ENCODE peak calls at places on chromosomes 12 and 14, in five cellular contexts. T, P, W, B and V are unnamed samples.

GRCh38 chr14:53881161-53881846 is 75.3 kb downstream of the BMP4 start:
- DNase-seq in T (no peak), P (peak), W (no peak), B (peak), V (peak)

GRCh38 chr14:75711796-75712211 is 50.8 kb downstream of the TTLL5 start:
- DNase-seq in T (no peak), P (peak), W (no peak), B (peak), V (peak)

GRCh38 chr12:128753438-128753837 is 70.3 kb downstream of the SLC15A4 start:
- DNase-seq in T (no peak), P (no peak), W (no peak), B (peak), V (peak)

GRCh38 chr12:12194206-12194605 is 72.6 kb downstream of the LRP6 start:
- DNase-seq in T (no peak), P (no peak), W (no peak), B (peak), V (no peak)

GRCh38 chr12:131094831-131095805 is 141.4 kb downstream of the ADGRD1 start:
- DNase-seq in T (no peak), P (no peak), W (no peak), B (no peak), V (no peak)

GRCh38 chr12:88951860-88952483 is 371.7 kb upstream of the KITLG start:
- DNase-seq in T (no peak), P (no peak), W (no peak), B (peak), V (no peak)

GRCh38 chr14:88227693-88228092 is 95.4 kb downstream of the KCNK10 start:
- DNase-seq in T (no peak), P (no peak), W (no peak), B (no peak), V (no peak)

GRCh38 chr14:45068396-45068795 is 15.5 kb upstream of the PRPF39 start:
- DNase-seq in T (no peak), P (no peak), W (no peak), B (no peak), V (no peak)

GRCh38 chr12:103241184-103241583 is 254.6 kb downstream of the C12orf42 start:
- DNase-seq in T (peak), P (no peak), W (no peak), B (no peak), V (no peak)

GRCh38 chr12:117890137-117890536 is 78.7 kb downstream of the KSR2 start:
- DNase-seq in T (no peak), P (no peak), W (no peak), B (no peak), V (no peak)

GRCh38 chr12:41992692-41993215 is 151.9 kb downstream of the GXYLT1 start:
- DNase-seq in T (no peak), P (no peak), W (no peak), B (peak), V (no peak)

GRCh38 chr14:89028462-89029134 is 204.1 kb downstream of the TTC8 start:
- DNase-seq in T (no peak), P (no peak), W (no peak), B (no peak), V (no peak)

GRCh38 chr12:7571253-7571652 is 67.7 kb upstream of the CD163 start:
- DNase-seq in T (no peak), P (no peak), W (no peak), B (no peak), V (peak)

GRCh38 chr12:126171936-126172559 is 1106.8 kb downstream of the AACS start:
- DNase-seq in T (no peak), P (no peak), W (no peak), B (no peak), V (no peak)

GRCh38 chr14:89327771-89328212 is 89.2 kb downstream of the FOXN3 start:
- DNase-seq in T (no peak), P (no peak), W (no peak), B (no peak), V (peak)

GRCh38 chr14:92589213-92589852 is 75.8 kb downstream of the RIN3 start:
- DNase-seq in T (no peak), P (peak), W (no peak), B (peak), V (peak)

GRCh38 chr12:55019784-55020183 is at the start of gene NEUROD4:
- DNase-seq in T (peak), P (peak), W (no peak), B (peak), V (peak)

GRCh38 chr14:73725116-73726024 is 11.2 kb upstream of the PNMA1 start:
- DNase-seq in T (no peak), P (peak), W (no peak), B (no peak), V (no peak)

GRCh38 chr12:68317047-68317667 is 15.0 kb downstream of the MDM1 start:
- DNase-seq in T (peak), P (peak), W (peak), B (peak), V (peak)

GRCh38 chr14:36584167-36584811 is 1.9 kb upstream of the NKX2-8 start:
- DNase-seq in T (no peak), P (no peak), W (no peak), B (no peak), V (no peak)

GRCh38 chr12:19915392-19916192 is 452.7 kb upstream of the PDE3A start:
- DNase-seq in T (peak), P (peak), W (no peak), B (peak), V (peak)

GRCh38 chr14:64137657-64138290 is 156.4 kb downstream of the ESR2 start:
- DNase-seq in T (no peak), P (peak), W (no peak), B (no peak), V (peak)

GRCh38 chr12:16225692-16226091 is 51.8 kb downstream of the SLC15A5 start:
- DNase-seq in T (no peak), P (no peak), W (no peak), B (no peak), V (no peak)

GRCh38 chr14:78448483-78449094 is 278.4 kb downstream of the NRXN3 start:
- DNase-seq in T (peak), P (peak), W (no peak), B (peak), V (peak)

GRCh38 chr12:96063046-96063445 is 27.7 kb upstream of the LTA4H start:
- DNase-seq in T (no peak), P (no peak), W (no peak), B (no peak), V (no peak)

GRCh38 chr12:112149596-112149995 is 24.2 kb downstream of the TRAFD1 start:
- DNase-seq in T (no peak), P (peak), W (no peak), B (peak), V (peak)

GRCh38 chr14:90580381-90581335 is 183.8 kb downstream of the CALM1 start:
- DNase-seq in T (no peak), P (no peak), W (no peak), B (no peak), V (peak)

GRCh38 chr12:93896427-93896826 is 219.3 kb downstream of the CRADD start:
- DNase-seq in T (no peak), P (no peak), W (no peak), B (no peak), V (peak)

GRCh38 chr12:9030776-9031175 is 41.4 kb downstream of the KLRG1 start:
- DNase-seq in T (no peak), P (no peak), W (no peak), B (no peak), V (no peak)

GRCh38 chr12:108302471-108303311 is 36.4 kb downstream of the CMKLR1 start:
- DNase-seq in T (no peak), P (peak), W (no peak), B (peak), V (peak)

GRCh38 chr12:91913124-91913523 is 232.5 kb downstream of the BTG1 start:
- DNase-seq in T (no peak), P (no peak), W (no peak), B (no peak), V (no peak)

GRCh38 chr14:50383618-50384225 is 13.0 kb downstream of the CDKL1 start:
- DNase-seq in T (no peak), P (peak), W (no peak), B (no peak), V (peak)

GRCh38 chr12:99609455-99610181 is 37.9 kb upstream of the GARIN6 start:
- DNase-seq in T (no peak), P (no peak), W (no peak), B (no peak), V (no peak)

GRCh38 chr12:107429006-107429698 is 256.4 kb upstream of the PWP1 start:
- DNase-seq in T (peak), P (peak), W (no peak), B (peak), V (peak)

GRCh38 chr12:62724947-62725447 is 210.0 kb downstream of the PPM1H start:
- DNase-seq in T (no peak), P (peak), W (no peak), B (peak), V (peak)

GRCh38 chr14:103949386-103949785 is 7.1 kb upstream of the RD3L start:
- DNase-seq in T (no peak), P (no peak), W (no peak), B (no peak), V (no peak)